ENCODE peak calls at places on chromosomes 6 and 20, in five cellular contexts. I, D, T, X and U are unnamed samples.

GRCh38 chr20:62734881-62735280 is 26.2 kb downstream of the NTSR1 start:
- DNase-seq in I (no peak), D (no peak), T (no peak), X (no peak), U (no peak)

GRCh38 chr6:150175611-150176151 is 32.8 kb downstream of the PPP1R14C start:
- DNase-seq in I (no peak), D (no peak), T (no peak), X (no peak), U (no peak)

GRCh38 chr6:150492941-150493340 is 106.7 kb upstream of the PLEKHG1 start:
- DNase-seq in I (peak), D (no peak), T (peak), X (no peak), U (no peak)

GRCh38 chr6:35919827-35920751 is 809 bp downstream of the SRPK1 start:
- DNase-seq in I (peak), D (peak), T (peak), X (peak), U (peak)

GRCh38 chr6:113067612-113068262 is 720.6 kb downstream of the RFPL4B start:
- DNase-seq in I (no peak), D (no peak), T (peak), X (no peak), U (no peak)

GRCh38 chr20:63778034-63778752 is 38.6 kb downstream of the SLC2A4RG start:
- DNase-seq in I (no peak), D (no peak), T (no peak), X (no peak), U (no peak)

GRCh38 chr6:116008470-116009229 is 52.0 kb downstream of the FRK start:
- DNase-seq in I (peak), D (peak), T (peak), X (no peak), U (peak)

GRCh38 chr6:26216886-26217713 is 129.9 kb downstream of the HFE start:
- DNase-seq in I (peak), D (peak), T (peak), X (peak), U (no peak)

GRCh38 chr6:43669050-43669921 is 18.3 kb downstream of the MRPS18A start:
- DNase-seq in I (no peak), D (no peak), T (peak), X (no peak), U (no peak)

GRCh38 chr20:54115172-54115854 is 44.9 kb upstream of the BCAS1 start:
- DNase-seq in I (no peak), D (no peak), T (peak), X (no peak), U (no peak)

GRCh38 chr20:35618372-35619131 is 2.9 kb downstream of the SPAG4 start:
- DNase-seq in I (peak), D (peak), T (peak), X (no peak), U (peak)

GRCh38 chr6:26556263-26557070 is 18.3 kb downstream of the HMGN4 start:
- DNase-seq in I (peak), D (peak), T (peak), X (no peak), U (peak)

GRCh38 chr6:148769304-148769968 is 22.6 kb downstream of the UST start:
- DNase-seq in I (no peak), D (no peak), T (no peak), X (no peak), U (no peak)

GRCh38 chr6:167839343-167839742 is 12.6 kb downstream of the AFDN start:
- DNase-seq in I (no peak), D (no peak), T (peak), X (no peak), U (no peak)

GRCh38 chr6:26552640-26553189 is 14.5 kb downstream of the HMGN4 start:
- DNase-seq in I (no peak), D (peak), T (no peak), X (no peak), U (no peak)

GRCh38 chr6:33967266-33967767 is 163.5 kb upstream of the MLN start:
- DNase-seq in I (no peak), D (no peak), T (no peak), X (no peak), U (no peak)

GRCh38 chr6:87407896-87408720 is at the start of gene CFAP206:
- DNase-seq in I (peak), D (peak), T (peak), X (peak), U (peak)

GRCh38 chr6:158207452-158207788 is 39.3 kb downstream of the GTF2H5 start:
- DNase-seq in I (peak), D (no peak), T (peak), X (no peak), U (no peak)

GRCh38 chr20:54649511-54649962 is 174.1 kb downstream of the DOK5 start:
- DNase-seq in I (peak), D (peak), T (peak), X (peak), U (peak)

GRCh38 chr20:33076662-33077398 is 2.6 kb upstream of the BPIFB4 start:
- DNase-seq in I (no peak), D (no peak), T (no peak), X (no peak), U (peak)

GRCh38 chr6:5995705-5996686 is 10.7 kb downstream of the NRN1 start:
- DNase-seq in I (peak), D (no peak), T (no peak), X (no peak), U (no peak)

GRCh38 chr20:20064303-20064702 is 12.0 kb downstream of the CFAP61 start:
- DNase-seq in I (no peak), D (no peak), T (no peak), X (no peak), U (no peak)

GRCh38 chr6:144804246-144804790 is 519.2 kb downstream of the UTRN start:
- DNase-seq in I (no peak), D (no peak), T (no peak), X (no peak), U (no peak)